ENCODE peak calls at places on chromosomes 5 and 9, in nine cellular contexts. Q is psoas muscle, W is tibial artery, M is cardiac fibroblast, S is brain microvascular endothelial cell, L is bronchial epithelial cell, D is Peyer's patch, R is fibroblast of the aortic adventitia, I is cardiac muscle cell. Y is an unnamed sample.

GRCh38 chr5:51382759-51383493 is at the start of gene ISL1:
- DNase-seq in Q (peak), W (no peak), M (peak), S (peak), L (peak), D (no peak), R (peak), I (peak), Y (peak)

GRCh38 chr9:89154651-89155336 is 23.8 kb downstream of the SHC3 start:
- DNase-seq in Q (no peak), W (no peak), M (peak), S (peak), L (peak), D (no peak), R (peak), I (peak), Y (peak)

GRCh38 chr9:20197976-20198685 is 409.3 kb upstream of the SLC24A2 start:
- DNase-seq in Q (no peak), W (no peak), M (no peak), S (no peak), L (peak), D (no peak), R (no peak), I (no peak), Y (no peak)

GRCh38 chr5:62115009-62115408 is 191.0 kb upstream of the KIF2A start:
- DNase-seq in Q (no peak), W (no peak), M (no peak), S (no peak), L (no peak), D (no peak), R (no peak), I (no peak), Y (peak)

GRCh38 chr9:114392749-114393112 is 4.9 kb upstream of the AKNA start:
- DNase-seq in Q (no peak), W (no peak), M (no peak), S (no peak), L (no peak), D (no peak), R (peak), I (no peak), Y (no peak)

GRCh38 chr9:6897207-6897822 is 139.5 kb downstream of the KDM4C start:
- DNase-seq in Q (no peak), W (no peak), M (no peak), S (no peak), L (no peak), D (no peak), R (no peak), I (no peak), Y (no peak)

GRCh38 chr5:110321117-110321516 is 405.4 kb downstream of the TMEM232 start:
- DNase-seq in Q (no peak), W (no peak), M (no peak), S (no peak), L (no peak), D (no peak), R (peak), I (no peak), Y (peak)

GRCh38 chr9:95515272-95516113 is 1.3 kb downstream of the PTCH1 start:
- DNase-seq in Q (no peak), W (no peak), M (no peak), S (no peak), L (no peak), D (no peak), R (no peak), I (no peak), Y (no peak)

GRCh38 chr5:181133610-181134231 is 2.8 kb upstream of the OR2V1 start:
- DNase-seq in Q (peak), W (peak), M (peak), S (peak), L (peak), D (no peak), R (peak), I (peak), Y (peak)

GRCh38 chr9:130824616-130825015 is 10.4 kb upstream of the ABL1 start:
- DNase-seq in Q (no peak), W (no peak), M (no peak), S (no peak), L (peak), D (no peak), R (no peak), I (no peak), Y (no peak)

GRCh38 chr5:167964529-167964928 is 326.9 kb upstream of the WWC1 start:
- DNase-seq in Q (no peak), W (no peak), M (no peak), S (no peak), L (no peak), D (no peak), R (no peak), I (no peak), Y (no peak)

GRCh38 chr5:140833993-140834392 is at the start of gene PCDHA7:
- DNase-seq in Q (no peak), W (no peak), M (peak), S (no peak), L (peak), D (no peak), R (peak), I (peak), Y (peak)

GRCh38 chr5:527646-528591 is 3.7 kb upstream of the SLC9A3 start:
- DNase-seq in Q (peak), W (no peak), M (no peak), S (no peak), L (no peak), D (no peak), R (no peak), I (no peak), Y (no peak)

GRCh38 chr5:178551059-178551458 is 39.1 kb downstream of the COL23A1 start:
- DNase-seq in Q (no peak), W (no peak), M (peak), S (no peak), L (peak), D (no peak), R (peak), I (peak), Y (peak)

GRCh38 chr9:2427016-2427891 is 194.3 kb upstream of the VLDLR start:
- DNase-seq in Q (no peak), W (no peak), M (no peak), S (no peak), L (peak), D (no peak), R (no peak), I (no peak), Y (no peak)

DNA sequence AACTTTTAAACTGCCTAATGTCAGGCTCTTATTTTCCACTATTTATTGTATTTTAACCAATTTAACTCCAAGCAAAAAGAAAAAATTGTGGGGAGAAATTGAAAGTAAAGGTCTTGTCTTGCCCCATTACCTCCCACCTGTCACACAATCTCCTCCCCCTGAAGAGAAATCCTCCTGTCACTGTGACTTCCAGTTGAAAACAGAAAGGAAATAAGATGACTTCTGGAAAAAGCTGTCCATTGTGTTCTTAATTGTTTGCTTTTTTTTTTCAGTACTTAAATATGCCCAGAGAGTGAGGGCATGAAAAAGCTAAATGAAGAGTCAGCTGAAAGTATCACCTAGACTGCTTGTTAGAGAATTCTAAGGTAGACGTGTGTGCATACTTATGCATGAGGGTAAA is 5.6 kb downstream of the NR2F1-AS1 start:
- DNase-seq in Q (no peak), W (no peak), M (no peak), S (no peak), L (no peak), D (no peak), R (no peak), I (no peak), Y (no peak)
- H3K4me3 ChIP-seq in Q (no peak), W (no peak), M (no peak), S (no peak), L (no peak), D (no peak), R (no peak), I (no peak), Y (no peak)

DNA sequence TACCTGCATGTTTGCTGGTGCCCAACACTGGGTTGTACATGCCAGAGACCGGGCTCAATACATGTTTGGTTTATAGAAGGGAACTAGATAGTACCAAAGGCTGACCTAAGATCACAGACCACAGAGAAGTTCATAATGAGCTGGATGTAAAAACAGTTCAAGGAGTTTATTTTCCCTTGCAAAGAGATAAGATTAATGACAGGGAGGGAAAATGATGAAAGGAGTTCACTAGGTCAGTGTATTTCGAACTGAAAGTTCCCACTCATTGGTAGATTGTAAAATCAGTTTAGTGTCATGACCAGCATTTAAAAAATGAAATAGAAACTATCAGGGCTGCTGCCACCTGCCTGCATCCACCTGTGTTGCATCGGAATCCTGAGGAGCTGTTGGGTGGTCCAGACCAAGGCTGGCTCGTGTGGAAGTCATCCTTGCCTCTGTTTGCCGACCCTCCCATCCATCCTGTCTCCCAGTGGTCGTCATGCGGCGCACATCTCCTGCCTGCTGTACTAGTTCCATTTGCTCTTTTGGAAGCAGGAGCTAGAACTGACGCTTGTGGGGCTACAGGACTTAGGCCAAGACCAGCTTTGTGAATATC is 21.1 kb downstream of the TBC1D2 start:
- DNase-seq in Q (no peak), W (no peak), M (no peak), S (no peak), L (no peak), D (no peak), R (no peak), I (no peak), Y (no peak)
- TF ChIP-seq CTCF in Q (no peak), W (no peak), M (no peak), S (no peak), L (peak), D (peak), R (no peak), I (peak), Y (no peak)

GRCh38 chr5:54844905-54845566 is 140.4 kb downstream of the ESM1 start:
- DNase-seq in Q (no peak), W (no peak), M (peak), S (no peak), L (peak), D (no peak), R (peak), I (peak), Y (peak)
- H3K4me3 ChIP-seq in Q (peak), W (peak), M (no peak), S (peak), L (no peak), D (no peak), R (no peak), I (no peak), Y (no peak)

GRCh38 chr5:35879649-35880048 is 23.0 kb downstream of the IL7R start:
- DNase-seq in Q (no peak), W (no peak), M (no peak), S (no peak), L (no peak), D (no peak), R (no peak), I (no peak), Y (no peak)
- TF ChIP-seq CTCF in Q (no peak), W (no peak), M (no peak), S (no peak), L (no peak), D (no peak), R (no peak), I (no peak), Y (no peak)

GRCh38 chr9:112891521-112891920 is 845 bp upstream of the SLC46A2 start:
- DNase-seq in Q (no peak), W (no peak), M (no peak), S (no peak), L (no peak), D (no peak), R (no peak), I (no peak), Y (no peak)

GRCh38 chr9:112894031-112894430 is 3.4 kb upstream of the SLC46A2 start:
- DNase-seq in Q (no peak), W (no peak), M (peak), S (peak), L (peak), D (no peak), R (no peak), I (peak), Y (no peak)

GRCh38 chr9:112886351-112886750 is 4.3 kb downstream of the SLC46A2 start:
- DNase-seq in Q (no peak), W (no peak), M (no peak), S (no peak), L (no peak), D (no peak), R (no peak), I (no peak), Y (no peak)

GRCh38 chr9:112887377-112887776 is 3.3 kb downstream of the SLC46A2 start:
- DNase-seq in Q (no peak), W (no peak), M (no peak), S (no peak), L (no peak), D (no peak), R (no peak), I (no peak), Y (no peak)

DNA sequence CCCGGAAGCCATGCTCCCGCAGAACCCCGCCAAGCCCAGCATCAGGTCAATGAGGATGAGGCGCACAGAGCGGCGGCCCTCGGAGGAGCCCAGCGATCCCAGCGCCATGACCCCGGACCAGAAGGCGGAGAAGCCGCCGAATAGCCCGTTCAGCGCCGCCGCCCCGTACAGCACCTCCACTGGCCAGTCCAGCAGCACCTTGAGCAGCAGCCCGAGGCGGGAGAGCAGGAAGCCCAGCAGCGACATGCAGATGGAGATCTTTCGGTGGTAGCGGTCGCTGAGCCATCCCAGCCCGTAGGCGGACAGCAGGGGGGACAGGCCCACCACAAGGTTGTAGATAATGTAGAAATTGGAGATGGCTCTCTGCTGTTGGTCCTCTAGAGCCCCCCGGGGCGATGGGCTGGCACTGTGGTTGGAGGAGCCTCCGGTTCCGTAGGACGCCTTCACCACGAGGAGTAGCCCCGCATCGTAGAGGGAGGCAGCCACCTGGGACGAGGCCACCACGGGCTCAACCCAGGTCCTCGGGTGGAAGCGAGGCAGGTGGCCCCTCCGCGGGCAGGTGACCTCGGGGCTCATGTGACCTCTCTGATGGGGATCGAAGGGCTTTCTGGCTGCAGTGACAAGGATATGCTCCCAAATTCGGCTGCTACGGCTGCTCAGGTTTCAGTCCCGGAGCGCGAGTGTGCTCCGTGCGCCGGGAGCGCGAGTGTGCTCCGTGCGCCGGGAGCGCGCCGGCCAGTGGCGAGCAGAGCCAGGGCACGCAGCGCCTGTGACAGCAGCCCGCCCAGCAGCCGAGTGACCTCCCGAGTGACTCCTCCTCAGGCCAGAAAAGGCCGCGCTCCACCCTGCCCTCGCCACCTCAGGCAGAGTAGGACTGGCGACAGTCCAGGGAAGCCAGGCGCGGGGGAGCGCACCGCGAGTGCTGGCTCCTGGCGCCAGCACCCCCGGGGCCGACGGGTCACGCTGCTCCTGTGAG is at the start of gene SLC46A2:
- DNase-seq in Q (peak), W (no peak), M (peak), S (no peak), L (no peak), D (no peak), R (no peak), I (no peak), Y (no peak)
- H3K4me3 ChIP-seq in Q (peak), W (peak), M (peak), S (peak), L (peak), D (no peak), R (peak), I (peak), Y (peak)

GRCh38 chr5:8884029-8884428 is 661.8 kb downstream of the SEMA5A start:
- DNase-seq in Q (no peak), W (no peak), M (no peak), S (no peak), L (no peak), D (no peak), R (peak), I (no peak), Y (no peak)
- TF ChIP-seq CTCF in Q (no peak), W (no peak), M (no peak), S (no peak), L (no peak), D (no peak), R (peak), I (no peak), Y (peak)

GRCh38 chr5:150644058-150644457 is 3.6 kb downstream of the SYNPO start:
- DNase-seq in Q (no peak), W (peak), M (no peak), S (no peak), L (no peak), D (no peak), R (no peak), I (no peak), Y (no peak)

GRCh38 chr5:150641826-150642566 is 1.5 kb downstream of the SYNPO start:
- DNase-seq in Q (no peak), W (no peak), M (peak), S (no peak), L (no peak), D (no peak), R (no peak), I (no peak), Y (no peak)

GRCh38 chr5:150644496-150644895 is 4.0 kb downstream of the SYNPO start:
- DNase-seq in Q (peak), W (peak), M (no peak), S (no peak), L (no peak), D (no peak), R (no peak), I (no peak), Y (no peak)

GRCh38 chr5:150642567-150642927 is 2.1 kb downstream of the SYNPO start:
- DNase-seq in Q (peak), W (peak), M (peak), S (peak), L (peak), D (no peak), R (peak), I (peak), Y (peak)

DNA sequence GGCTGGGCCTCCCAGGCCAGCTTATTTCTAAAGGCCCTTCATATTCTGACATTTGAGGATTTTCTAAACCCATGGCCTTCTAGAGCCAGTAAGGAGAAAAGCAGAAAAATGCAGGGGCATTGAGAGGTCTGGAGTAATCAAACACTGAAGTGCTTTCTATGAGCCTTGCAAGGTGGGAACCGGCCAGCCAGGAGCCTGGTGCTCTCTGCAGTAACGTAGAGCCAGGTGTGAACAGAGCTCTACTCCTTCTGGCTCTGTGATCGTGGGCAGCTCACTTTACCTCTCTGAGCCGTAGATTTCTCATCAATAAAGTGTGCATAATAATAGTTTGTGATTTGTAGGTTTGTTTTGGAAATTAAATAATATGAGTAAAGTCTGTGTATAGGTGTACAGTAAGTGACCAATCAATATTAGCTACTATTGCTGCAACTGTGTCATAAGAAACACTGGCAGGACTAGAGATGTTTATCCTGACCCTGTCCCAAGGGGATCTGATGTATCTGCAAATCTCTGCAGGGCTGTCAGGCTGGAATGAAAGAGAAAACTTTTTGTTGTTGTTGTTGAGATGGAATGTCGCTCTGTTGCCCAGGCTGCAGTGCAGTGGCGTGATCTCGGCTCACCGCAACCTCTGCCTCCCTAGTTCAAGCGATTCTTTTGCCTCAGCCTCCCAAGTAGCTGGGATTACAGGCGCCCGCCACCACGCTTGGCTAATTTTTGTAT is 2.7 kb downstream of the SYNPO start:
- DNase-seq in Q (no peak), W (no peak), M (no peak), S (peak), L (no peak), D (no peak), R (no peak), I (no peak), Y (peak)
- H3K4me3 ChIP-seq in Q (peak), W (no peak), M (peak), S (peak), L (no peak), D (no peak), R (no peak), I (no peak), Y (peak)

Y was measured in AG10803.